ENCODE peak calls at places on chromosome 17, in eight cellular contexts. T is adrenal gland, R is neural progenitor cell, F is tibial artery, I is HL-60, A is right atrium auricular region, M is cardiac muscle cell, P is psoas muscle. Y is an unnamed sample.

GRCh38 chr17:74282587-74283370 is 8.7 kb downstream of the DNAI2 start:
- DNase-seq in T (peak), R (no peak), F (no peak), I (peak), A (no peak), M (no peak), P (no peak), Y (no peak)

GRCh38 chr17:79563237-79564013 is 47.4 kb downstream of the RBFOX3 start:
- DNase-seq in T (no peak), R (no peak), F (no peak), I (no peak), A (no peak), M (peak), P (no peak), Y (no peak)

GRCh38 chr17:20206068-20206467 is 196.9 kb downstream of the SPECC1 start:
- DNase-seq in T (no peak), R (no peak), F (no peak), I (no peak), A (no peak), M (peak), P (no peak), Y (peak)

GRCh38 chr17:55225237-55225636 is 39.5 kb upstream of the HLF start:
- DNase-seq in T (no peak), R (no peak), F (no peak), I (no peak), A (no peak), M (no peak), P (no peak), Y (no peak)

GRCh38 chr17:68398731-68399637 is 58.3 kb downstream of the WIPI1 start:
- DNase-seq in T (peak), R (peak), F (no peak), I (peak), A (no peak), M (peak), P (peak), Y (no peak)

GRCh38 chr17:75783803-75784472 is 668 bp upstream of the UNK start:
- DNase-seq in T (peak), R (peak), F (peak), I (peak), A (no peak), M (no peak), P (no peak), Y (peak)

GRCh38 chr17:41065829-41066624 is at the start of gene KRTAP2-4:
- DNase-seq in T (no peak), R (no peak), F (no peak), I (peak), A (no peak), M (peak), P (no peak), Y (no peak)

GRCh38 chr17:42673885-42674754 is 2.7 kb downstream of the PLEKHH3 start:
- DNase-seq in T (peak), R (peak), F (peak), I (no peak), A (peak), M (peak), P (peak), Y (peak)

GRCh38 chr17:12320286-12320685 is 299.6 kb downstream of the MAP2K4 start:
- DNase-seq in T (no peak), R (no peak), F (no peak), I (no peak), A (no peak), M (no peak), P (no peak), Y (no peak)

GRCh38 chr17:68697850-68698313 is 96.7 kb upstream of the FAM20A start:
- DNase-seq in T (peak), R (no peak), F (no peak), I (peak), A (no peak), M (peak), P (peak), Y (peak)

GRCh38 chr17:8707591-8708453 is 36.8 kb downstream of the CCDC42 start:
- DNase-seq in T (no peak), R (no peak), F (peak), I (peak), A (no peak), M (peak), P (no peak), Y (no peak)

GRCh38 chr17:27293359-27293897 is 486 bp upstream of the WSB1 start:
- DNase-seq in T (peak), R (peak), F (peak), I (no peak), A (no peak), M (no peak), P (peak), Y (peak)

GRCh38 chr17:27294689-27295630 is 1.0 kb downstream of the WSB1 start:
- DNase-seq in T (peak), R (peak), F (peak), I (peak), A (peak), M (peak), P (no peak), Y (peak)

GRCh38 chr17:27296427-27296979 is 2.6 kb downstream of the WSB1 start:
- DNase-seq in T (no peak), R (no peak), F (no peak), I (no peak), A (no peak), M (peak), P (no peak), Y (no peak)

GRCh38 chr17:27295945-27296344 is 2.0 kb downstream of the WSB1 start:
- DNase-seq in T (no peak), R (no peak), F (no peak), I (no peak), A (no peak), M (peak), P (no peak), Y (no peak)

DNA sequence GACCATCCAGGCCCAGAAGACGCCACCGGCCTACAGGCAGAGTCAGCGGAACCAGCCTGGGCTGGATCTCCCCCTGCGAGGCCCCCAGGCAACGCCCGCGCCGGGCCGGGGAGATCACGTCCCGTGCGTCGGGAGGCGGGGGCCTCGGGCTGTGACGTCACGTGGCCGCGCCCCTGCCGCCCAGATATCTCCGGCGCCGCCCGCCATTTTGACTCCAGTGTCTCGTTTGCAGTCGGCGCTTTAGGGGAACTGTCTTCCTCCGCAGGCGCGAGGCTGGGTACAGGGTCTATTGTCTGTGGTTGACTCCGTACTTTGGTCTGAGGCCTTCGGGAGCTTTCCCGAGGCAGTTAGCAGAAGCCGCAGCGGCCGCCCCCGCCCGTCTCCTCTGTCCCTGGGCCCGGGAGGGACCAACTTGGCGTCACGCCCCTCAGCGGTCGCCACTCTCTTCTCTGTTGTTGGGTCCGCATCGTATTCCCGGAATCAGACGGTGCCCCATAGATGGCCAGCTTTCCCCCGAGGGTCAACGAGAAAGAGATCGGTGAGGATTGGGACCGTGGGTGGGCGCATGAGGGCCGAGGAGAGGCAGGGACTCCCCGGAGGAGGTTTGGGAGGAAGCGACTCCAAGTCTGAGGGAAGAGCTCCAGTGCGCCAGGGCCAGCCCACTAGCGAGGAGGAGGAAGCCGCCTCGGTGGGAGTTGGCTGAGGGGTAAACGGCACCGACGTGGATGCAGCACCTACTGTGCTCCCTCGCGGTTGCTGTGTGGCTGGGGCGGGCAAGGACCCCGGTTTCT is at the start of gene WSB1:
- DNase-seq in T (peak), R (peak), F (peak), I (peak), A (peak), M (peak), P (peak), Y (peak)
- TF ChIP-seq CTCF in T (no peak), R (peak), F (no peak), I (no peak), A (no peak), M (no peak), P (no peak), Y (no peak)

DNA sequence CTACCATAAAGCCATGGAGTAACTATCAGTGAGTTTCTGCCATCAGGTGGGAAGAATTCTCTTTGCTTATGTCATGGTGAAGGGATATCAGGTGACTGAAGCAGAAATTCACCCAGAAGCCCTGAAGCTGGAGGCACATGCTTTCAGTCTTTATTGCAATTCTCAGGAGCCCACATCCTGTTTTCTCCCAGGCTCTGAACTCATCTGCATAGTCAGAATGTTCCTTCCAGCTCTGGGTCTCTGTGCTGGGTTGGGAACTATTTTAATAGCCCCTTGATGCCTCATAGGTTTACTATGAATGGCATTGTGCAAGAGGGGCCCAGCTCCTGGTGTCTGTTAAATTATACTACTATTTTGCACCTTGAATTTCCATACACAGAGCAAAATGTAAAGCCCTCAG is 198.4 kb upstream of the SOX9 start:
- DNase-seq in T (no peak), R (no peak), F (no peak), I (no peak), A (no peak), M (peak), P (no peak), Y (no peak)
- H3K27ac ChIP-seq in T (no peak), R (no peak), F (no peak), I (no peak), A (no peak), M (no peak), P (peak), Y (no peak)

GRCh38 chr17:57085448-57086068 is 512 bp downstream of the AKAP1 start:
- DNase-seq in T (peak), R (peak), F (peak), I (peak), A (no peak), M (peak), P (peak), Y (peak)
- TF ChIP-seq CTCF in T (no peak), R (peak), F (no peak), I (no peak), A (peak), M (peak), P (no peak), Y (no peak)

GRCh38 chr17:7476951-7477350 is 2.5 kb downstream of the ZBTB4 start:
- DNase-seq in T (no peak), R (no peak), F (no peak), I (no peak), A (no peak), M (no peak), P (no peak), Y (no peak)
- H3K27ac ChIP-seq in T (peak), R (no peak), F (peak), I (no peak), A (peak), M (peak), P (peak), Y (peak)

GRCh38 chr17:14196337-14196997 is 40.2 kb downstream of the CDRT15 start:
- DNase-seq in T (no peak), R (no peak), F (no peak), I (peak), A (no peak), M (no peak), P (no peak), Y (no peak)
- TF ChIP-seq CTCF in T (no peak), R (peak), F (no peak), I (no peak), A (no peak), M (no peak), P (no peak), Y (peak)

GRCh38 chr17:21357281-21357680 is 18.9 kb upstream of the KCNJ12 start:
- DNase-seq in T (no peak), R (no peak), F (no peak), I (no peak), A (no peak), M (no peak), P (no peak), Y (no peak)
- H3K27ac ChIP-seq in T (no peak), R (no peak), F (no peak), I (no peak), A (peak), M (peak), P (no peak), Y (no peak)

DNA sequence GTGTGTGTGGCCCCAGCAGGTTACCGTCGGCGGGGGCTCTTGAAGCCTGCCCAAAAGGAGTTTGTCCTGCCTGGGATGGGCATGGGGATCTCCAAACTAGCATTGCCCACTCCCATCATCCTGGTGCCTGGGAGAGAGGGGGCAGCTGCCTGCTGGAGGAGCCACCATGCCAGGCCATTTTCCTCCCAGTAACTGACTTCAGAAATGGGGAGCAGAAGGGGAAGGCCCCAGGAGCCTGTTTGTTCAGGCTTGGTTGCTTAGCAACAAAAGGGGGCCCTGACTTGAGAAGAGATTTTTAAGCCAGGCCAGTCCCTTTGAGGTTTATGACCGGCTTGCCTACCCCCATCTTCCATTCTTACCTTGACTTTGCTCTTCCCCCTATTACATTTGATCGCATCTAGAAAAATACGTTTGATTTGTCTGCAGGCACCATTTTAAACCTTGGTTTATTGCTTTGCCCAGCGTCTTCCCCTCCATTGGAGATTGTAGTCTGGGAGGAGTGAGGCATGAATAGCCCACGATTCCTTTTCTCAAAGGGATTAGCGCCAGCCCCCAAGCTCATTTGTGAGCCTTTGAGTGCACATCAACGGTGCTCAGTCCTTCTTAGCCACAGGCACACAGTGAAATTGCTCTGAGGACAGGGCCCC is 217.5 kb downstream of the CCDC182 start:
- DNase-seq in T (no peak), R (peak), F (no peak), I (no peak), A (no peak), M (no peak), P (no peak), Y (no peak)
- TF ChIP-seq CTCF in T (no peak), R (no peak), F (no peak), I (no peak), A (no peak), M (no peak), P (no peak), Y (no peak)